ENCODE peak calls at places on chromosomes 2 and 18, in five cellular contexts. X, F, U, B and H are unnamed samples.

GRCh38 chr2:160522951-160523700 is 29.5 kb upstream of the RBMS1 start:
- DNase-seq in X (no peak), F (no peak), U (no peak), B (no peak), H (no peak)

GRCh38 chr2:12317853-12318426 is 398.8 kb upstream of the TRIB2 start:
- DNase-seq in X (no peak), F (no peak), U (no peak), B (no peak), H (no peak)

GRCh38 chr2:118050386-118050785 is 36.5 kb upstream of the CCDC93 start:
- DNase-seq in X (peak), F (no peak), U (no peak), B (no peak), H (no peak)

GRCh38 chr2:158128168-158128973 is 26.7 kb downstream of the UPP2 start:
- DNase-seq in X (no peak), F (no peak), U (no peak), B (no peak), H (no peak)

GRCh38 chr2:88074150-88074549 is 6.5 kb downstream of the SMYD1 start:
- DNase-seq in X (no peak), F (no peak), U (no peak), B (no peak), H (no peak)

GRCh38 chr18:61727241-61727640 is 165.6 kb downstream of the RNF152 start:
- DNase-seq in X (no peak), F (no peak), U (no peak), B (no peak), H (no peak)

GRCh38 chr2:238942941-238943715 is 95.2 kb downstream of the TWIST2 start:
- DNase-seq in X (no peak), F (no peak), U (no peak), B (no peak), H (no peak)

GRCh38 chr2:150586858-150587257 is 99.4 kb upstream of the RND3 start:
- DNase-seq in X (no peak), F (no peak), U (no peak), B (no peak), H (no peak)

GRCh38 chr2:28445448-28446258 is 50.2 kb upstream of the PLB1 start:
- DNase-seq in X (no peak), F (peak), U (no peak), B (no peak), H (no peak)

GRCh38 chr2:96202152-96202856 is 6.3 kb downstream of the STARD7 start:
- DNase-seq in X (no peak), F (no peak), U (no peak), B (no peak), H (no peak)

GRCh38 chr18:77145364-77145901 is 12.8 kb upstream of the MBP start:
- DNase-seq in X (no peak), F (no peak), U (no peak), B (no peak), H (no peak)

GRCh38 chr2:76180676-76181075 is 470.0 kb upstream of the GCFC2 start:
- DNase-seq in X (no peak), F (no peak), U (no peak), B (no peak), H (no peak)